ENCODE peak calls at places on chromosome 20, in nine cellular contexts. N is fibroblast of lung; K is A549; E is esophagus squamous epithelium; Z is neural progenitor cell; O is uterus; P is CD4-positive, alpha-beta T cell; Q is tibial artery; C is kidney. A is an unnamed sample.

GRCh38 chr20:63740501-63741353 is 1.2 kb downstream of the SLC2A4RG start:
- DNase-seq in C (peak), N (peak), K (peak), P (peak), O (peak), Q (peak), E (no peak), Z (peak), A (peak)

GRCh38 chr20:710762-711120 is 35.1 kb upstream of the SCRT2 start:
- DNase-seq in P (no peak), C (no peak), K (no peak), Z (no peak), E (no peak), O (no peak), Q (no peak), N (no peak), A (peak)

GRCh38 chr20:49846206-49846807 is 33.7 kb downstream of the SLC9A8 start:
- DNase-seq in E (no peak), N (peak), Z (peak), Q (no peak), O (no peak), P (peak), K (peak), C (no peak), A (no peak)

GRCh38 chr20:49006446-49006980 is 39.6 kb upstream of the CSE1L start:
- DNase-seq in C (no peak), E (no peak), P (no peak), N (no peak), K (no peak), O (no peak), Z (no peak), Q (no peak), A (no peak)

GRCh38 chr20:60138263-60139127 is 180.3 kb downstream of the CDH26 start:
- DNase-seq in O (peak), K (no peak), P (no peak), Z (no peak), E (no peak), Q (no peak), N (peak), C (peak), A (peak)

GRCh38 chr20:63457737-63458136 is 14.7 kb downstream of the KCNQ2 start:
- DNase-seq in O (no peak), K (peak), Z (no peak), N (peak), P (no peak), C (no peak), Q (no peak), E (no peak), A (no peak)

GRCh38 chr20:49711331-49711987 is 2.2 kb downstream of the B4GALT5 start:
- DNase-seq in K (no peak), O (no peak), C (no peak), P (no peak), Z (no peak), E (no peak), Q (no peak), N (no peak), A (no peak)

GRCh38 chr20:44208165-44208564 is 2.4 kb downstream of the OSER1 start:
- DNase-seq in P (no peak), Z (no peak), O (no peak), K (no peak), E (no peak), N (no peak), Q (no peak), C (no peak), A (no peak)

GRCh38 chr20:9401381-9401780 is 113.0 kb upstream of the LAMP5 start:
- DNase-seq in C (no peak), Z (no peak), P (no peak), K (no peak), N (no peak), O (no peak), E (no peak), Q (no peak), A (no peak)

GRCh38 chr20:54167909-54168872 is 5.6 kb downstream of the CYP24A1 start:
- DNase-seq in K (peak), Z (no peak), E (no peak), C (no peak), Q (no peak), O (no peak), P (no peak), N (peak), A (no peak)

GRCh38 chr20:46087161-46087560 is 2.6 kb downstream of the NCOA5 start:
- DNase-seq in Z (no peak), Q (no peak), P (no peak), C (no peak), E (no peak), O (no peak), N (peak), K (peak), A (no peak)

GRCh38 chr20:63498950-63499332 is at the start of gene EEF1A2:
- DNase-seq in E (no peak), P (peak), O (no peak), Q (no peak), K (no peak), N (no peak), Z (peak), C (peak), A (peak)

GRCh38 chr20:52974155-52974554 is 2.0 kb downstream of the TSHZ2 start:
- DNase-seq in N (peak), C (no peak), K (no peak), Q (no peak), E (no peak), Z (no peak), P (peak), O (no peak), A (no peak)

GRCh38 chr20:25276533-25277050 is 28.7 kb downstream of the PYGB start:
- DNase-seq in K (no peak), E (no peak), Q (peak), O (peak), C (peak), N (no peak), Z (no peak), P (no peak), A (peak)

GRCh38 chr20:62876826-62877728 is 15.5 kb upstream of the TCFL5 start:
- DNase-seq in Z (no peak), Q (peak), K (no peak), C (peak), O (peak), P (no peak), N (no peak), E (no peak), A (no peak)

GRCh38 chr20:49608752-49609670 is 41.1 kb upstream of the PTGIS start:
- DNase-seq in Z (peak), O (peak), Q (peak), K (peak), N (peak), P (peak), C (peak), E (no peak), A (peak)

GRCh38 chr20:63969851-63970713 is at the start of gene ZNF512B:
- DNase-seq in K (peak), C (peak), E (no peak), Z (peak), N (peak), P (peak), Q (peak), O (peak), A (peak)

GRCh38 chr20:10507052-10507451 is 71.9 kb downstream of the SLX4IP start:
- DNase-seq in N (no peak), K (no peak), O (no peak), E (no peak), Q (no peak), Z (no peak), C (no peak), P (no peak), A (no peak)
- TF ChIP-seq CTCF in N (no peak), K (no peak), O (no peak), E (no peak), Q (no peak), Z (no peak), C (no peak), P (no peak), A (no peak)

DNA sequence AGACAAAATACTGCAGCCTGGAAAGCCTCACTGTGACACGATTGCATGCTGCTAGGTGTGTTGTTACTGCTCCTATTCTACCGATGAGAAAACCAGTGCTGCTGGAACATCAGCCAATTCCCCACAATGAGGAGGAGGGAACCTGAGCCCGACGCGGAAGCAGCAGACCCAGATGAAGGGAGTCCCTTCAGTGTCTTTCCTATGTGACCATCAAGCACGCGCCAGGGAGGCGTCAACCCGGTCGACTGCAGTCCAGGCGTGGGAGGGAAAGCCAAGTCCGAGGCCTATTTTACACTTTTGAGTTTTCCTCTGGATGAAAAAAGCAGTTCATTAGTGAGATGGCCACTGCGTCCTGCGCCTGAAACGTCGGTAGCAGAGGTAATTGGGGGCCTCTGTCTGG is 63.3 kb downstream of the STK35 start:
- DNase-seq in Z (no peak), K (no peak), N (no peak), C (no peak), Q (peak), E (no peak), P (no peak), O (no peak), A (no peak)
- H3K27ac ChIP-seq in Z (no peak), K (no peak), N (no peak), C (no peak), Q (no peak), E (no peak), P (no peak), O (no peak), A (no peak)

DNA sequence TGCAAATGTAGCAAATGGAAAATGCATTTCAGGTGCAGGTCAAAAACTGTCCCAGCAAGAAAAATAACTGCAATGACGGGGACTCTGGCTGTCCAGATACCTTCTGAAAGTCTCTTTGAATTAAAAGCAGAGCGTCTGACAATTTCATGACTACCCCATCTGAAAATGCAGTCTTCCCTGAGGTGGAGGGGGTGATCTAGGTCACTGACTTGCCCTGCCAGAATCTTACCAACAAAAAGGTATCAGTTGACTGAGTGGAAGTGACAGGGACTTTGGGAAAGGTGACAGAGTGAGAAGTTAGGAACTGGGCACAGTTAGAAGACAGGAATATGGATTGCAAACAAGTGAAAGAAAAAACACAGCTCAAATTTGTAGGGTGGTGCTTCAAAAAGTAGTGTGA is 402.2 kb downstream of the DHX35 start:
- DNase-seq in E (no peak), O (no peak), C (no peak), Z (no peak), Q (no peak), N (no peak), P (no peak), K (no peak), A (no peak)
- TF ChIP-seq CTCF in E (no peak), O (no peak), C (no peak), Z (no peak), Q (no peak), N (no peak), P (no peak), K (no peak), A (no peak)

DNA sequence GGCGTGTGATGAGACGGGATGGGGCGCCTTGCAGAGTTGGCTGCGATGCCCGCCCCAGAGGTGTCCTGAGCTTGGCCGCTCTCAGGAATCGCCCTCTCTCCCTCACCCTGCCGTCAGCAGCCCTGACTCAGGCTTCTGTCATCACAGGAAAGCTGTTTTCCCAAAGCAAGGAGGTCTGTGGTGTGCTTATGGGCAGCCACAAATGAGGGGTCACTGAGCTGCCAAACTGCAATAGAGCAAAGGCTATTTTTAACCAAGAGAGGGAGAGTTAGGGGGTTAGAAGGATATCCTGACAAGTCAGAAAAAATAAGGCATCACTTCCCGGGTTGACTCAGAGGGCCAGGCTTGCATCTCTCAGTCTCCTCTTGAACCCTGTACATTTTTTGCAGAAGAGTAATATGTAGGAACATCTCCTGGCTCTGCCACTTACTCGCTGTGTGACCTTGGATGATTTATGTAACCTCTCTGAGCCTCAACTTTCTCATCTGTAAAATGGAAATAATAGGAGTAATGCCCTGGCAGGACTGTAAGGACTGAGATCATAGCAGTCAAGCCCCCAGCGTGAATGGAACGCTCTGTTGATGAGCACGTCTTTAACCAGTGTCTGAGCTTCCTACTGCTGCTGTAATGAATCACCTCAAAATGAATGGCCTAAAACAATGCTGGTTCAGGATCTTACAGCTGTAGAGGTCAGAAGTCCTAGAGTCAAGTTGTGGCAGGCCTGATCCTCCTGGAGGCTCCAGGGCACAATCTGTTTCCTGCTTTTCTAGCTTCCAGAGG is 181.9 kb downstream of the NFATC2 start:
- DNase-seq in N (peak), E (no peak), Z (no peak), O (no peak), C (no peak), P (no peak), Q (no peak), K (peak), A (peak)
- H3K27ac ChIP-seq in N (peak), E (no peak), Z (no peak), O (no peak), C (no peak), P (no peak), Q (no peak), K (peak), A (no peak)

GRCh38 chr20:22471156-22471836 is 113.1 kb downstream of the FOXA2 start:
- DNase-seq in C (no peak), Q (no peak), Z (no peak), E (no peak), P (no peak), N (no peak), O (no peak), K (peak), A (no peak)

GRCh38 chr20:22474215-22474614 is 110.2 kb downstream of the FOXA2 start:
- DNase-seq in E (no peak), Z (no peak), P (no peak), N (no peak), Q (no peak), K (no peak), O (no peak), C (no peak), A (no peak)

GRCh38 chr20:22473293-22473692 is 111.1 kb downstream of the FOXA2 start:
- DNase-seq in O (no peak), E (no peak), N (no peak), C (no peak), Z (no peak), K (no peak), Q (no peak), P (no peak), A (no peak)

GRCh38 chr20:22470620-22471026 is 113.7 kb downstream of the FOXA2 start:
- DNase-seq in Q (no peak), N (no peak), O (no peak), C (no peak), P (no peak), Z (no peak), K (peak), E (no peak), A (no peak)

GRCh38 chr20:22472386-22472785 is 112.0 kb downstream of the FOXA2 start:
- DNase-seq in K (peak), O (no peak), C (no peak), Z (no peak), N (no peak), E (no peak), P (no peak), Q (no peak), A (no peak)
- TF ChIP-seq CTCF in K (no peak), O (no peak), C (no peak), Z (peak), N (no peak), E (no peak), P (no peak), Q (no peak), A (no peak)

DNA sequence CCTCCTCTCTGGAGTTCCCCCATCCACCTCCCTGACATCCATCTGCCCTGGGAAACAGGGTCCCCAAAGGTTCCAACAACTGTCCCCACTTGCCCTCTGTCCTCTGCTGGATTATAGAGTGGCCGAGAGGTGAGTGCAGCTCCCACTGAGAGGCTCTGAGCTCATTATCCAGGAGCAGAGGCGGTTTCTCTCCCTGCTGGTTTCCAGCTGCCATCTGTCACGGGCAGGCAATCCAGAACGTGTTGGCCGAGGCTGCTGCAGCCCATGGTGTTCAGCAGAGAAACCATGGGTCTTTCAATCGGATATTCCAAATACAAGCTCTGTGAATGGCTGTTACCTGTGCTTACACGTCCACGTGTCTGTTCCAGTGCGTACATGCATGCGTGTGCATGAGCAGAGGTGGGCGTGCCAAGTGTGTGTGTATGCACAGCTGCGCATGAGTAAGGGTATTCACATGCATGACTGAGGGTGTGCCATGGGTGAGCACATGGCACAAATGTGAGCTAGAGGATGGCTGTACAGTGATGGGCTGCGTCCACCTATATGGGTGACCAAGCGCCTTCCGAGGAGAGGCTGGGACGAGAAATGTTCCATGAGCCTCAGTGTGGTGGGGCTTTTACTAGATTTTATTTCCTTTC is 183.7 kb upstream of the PMEPA1 start:
- DNase-seq in Z (peak), P (no peak), Q (no peak), O (no peak), N (no peak), E (no peak), C (no peak), K (no peak), A (no peak)
- H3K27ac ChIP-seq in Z (no peak), P (no peak), Q (no peak), O (no peak), N (no peak), E (no peak), C (no peak), K (peak), A (no peak)